ENCODE peak calls at places on chromosomes 13 and 19, in nine cellular contexts. F is tibial nerve, A is suprapubic skin, P is sigmoid colon, O is esophagus muscularis mucosa, U is HepG2, V is esophagus squamous epithelium, H is breast epithelium, Y is IMR-90. Q is an unnamed sample.
A peak's percentile ranks its signal among the peaks of the same experiment; 100 is the strongest.

GRCh38 chr13:48892311-48892710 is 83.4 kb upstream of the FNDC3A start:
- DNase-seq in H (no peak), Y (peak; percentile 92), P (no peak), F (no peak), O (no peak), U (peak; percentile 14), A (no peak), V (no peak), Q (no peak)

GRCh38 chr19:51016798-51017683 is 2.5 kb downstream of the KLK10 start:
- DNase-seq in H (peak; percentile 83), F (peak; percentile 9), V (no peak), Y (peak; percentile 16), U (peak; percentile 31), A (no peak), O (no peak), P (no peak), Q (peak; percentile 74)

GRCh38 chr13:114146173-114146572 is 13.8 kb upstream of the RASA3 start:
- DNase-seq in A (peak; percentile 20), H (no peak), F (no peak), P (peak; percentile 44), Y (no peak), U (no peak), O (no peak), V (no peak), Q (no peak)

GRCh38 chr13:78443839-78444238 is 159.5 kb downstream of the POU4F1 start:
- DNase-seq in U (no peak), H (no peak), Y (no peak), O (no peak), V (no peak), F (no peak), A (no peak), P (no peak), Q (no peak)

GRCh38 chr19:2624537-2625091 is 77.9 kb downstream of the GNG7 start:
- DNase-seq in P (peak; percentile 60), U (peak; percentile 48), O (no peak), F (no peak), A (no peak), Y (no peak), H (no peak), V (no peak), Q (no peak)

GRCh38 chr19:12260861-12261260 is 33.8 kb downstream of the ZNF44 start:
- DNase-seq in F (no peak), V (no peak), U (no peak), A (no peak), P (no peak), O (no peak), Y (no peak), H (no peak), Q (no peak)

GRCh38 chr13:85582890-85583289 is 216.3 kb downstream of the SLITRK6 start:
- DNase-seq in P (no peak), O (no peak), H (no peak), U (no peak), A (no peak), V (no peak), Y (peak; percentile 28), F (no peak), Q (no peak)

GRCh38 chr13:65063753-65064152 is 2166.4 kb downstream of the PCDH9 start:
- DNase-seq in H (no peak), Y (peak; percentile 72), P (no peak), U (no peak), V (no peak), A (no peak), F (no peak), O (no peak), Q (no peak)

GRCh38 chr19:42546831-42547500 is 18.7 kb upstream of the CEACAM1 start:
- DNase-seq in U (no peak), A (no peak), F (no peak), P (no peak), H (no peak), O (no peak), Y (no peak), V (no peak), Q (no peak)

GRCh38 chr13:55788548-55788947 is 1352.2 kb upstream of the PRR20A start:
- DNase-seq in F (no peak), O (no peak), U (no peak), Y (no peak), P (no peak), A (no peak), V (no peak), H (no peak), Q (no peak)

DNA sequence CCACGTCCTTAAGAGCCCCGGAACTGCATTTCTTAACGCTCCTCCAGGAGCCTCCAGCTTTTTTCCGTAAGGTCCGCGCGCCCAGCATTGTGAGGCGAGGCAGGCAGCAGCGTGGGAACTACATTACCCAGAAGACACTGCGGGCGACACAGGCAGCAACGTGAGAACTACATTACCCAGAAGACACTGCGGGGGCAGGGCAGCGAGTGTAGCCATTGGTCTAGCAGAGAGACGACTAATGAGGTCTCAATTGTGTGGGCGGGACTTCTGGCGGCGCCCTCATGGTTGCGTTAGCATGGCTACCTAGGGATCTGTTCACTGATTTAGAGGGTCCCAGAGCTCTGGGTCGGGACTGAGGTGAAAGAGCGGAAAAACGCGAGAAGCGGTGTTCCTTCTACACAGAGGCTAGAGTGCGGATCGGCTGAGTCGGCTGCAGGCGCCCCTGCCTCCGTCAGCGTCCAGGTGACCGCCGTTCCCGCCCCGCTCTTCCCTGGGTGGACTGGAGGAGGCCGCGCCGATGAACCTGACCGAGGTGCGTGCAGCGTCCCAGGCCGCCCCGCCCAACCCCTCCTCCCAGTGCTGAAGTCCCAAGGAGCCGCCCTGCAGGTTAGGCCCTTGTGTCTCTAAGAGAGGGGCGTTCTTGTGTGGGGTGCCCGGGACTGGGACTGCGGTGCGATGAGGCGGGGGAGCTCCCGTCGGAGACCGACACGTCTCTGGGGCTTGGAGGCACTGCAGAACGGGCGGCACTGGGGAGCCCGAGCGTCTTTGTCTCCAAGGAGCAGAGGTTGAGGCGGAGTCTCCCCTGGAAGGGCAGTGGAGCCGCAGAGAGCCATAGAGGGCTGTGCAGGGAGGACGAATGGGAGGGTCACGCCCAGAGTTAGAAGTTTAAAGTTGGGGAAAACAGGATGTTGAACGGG is at the start of gene ZNF749:
- DNase-seq in Y (peak; percentile 97), A (peak; percentile 99), O (peak; percentile 100), U (peak; percentile 98), V (peak; percentile 97), F (peak; percentile 100), P (peak; percentile 99), H (peak; percentile 97), Q (peak; percentile 99)
- TF ChIP-seq POLR2A in Y (peak; percentile 57), A (no peak), O (no peak), U (peak; percentile 85), V (no peak), F (no peak), P (no peak), H (no peak), Q (no peak)

GRCh38 chr19:10295847-10296591 is 6.3 kb downstream of the ICAM5 start:
- DNase-seq in F (no peak), P (no peak), H (no peak), U (no peak), V (no peak), Y (no peak), A (no peak), O (no peak), Q (no peak)
- H3K27me3 ChIP-seq in F (peaks cover 3% of the 10 kb centered on the region), P (peaks cover 54% of the 10 kb centered on the region), H (peaks cover 17% of the 10 kb centered on the region), U (no peaks in the 10 kb centered on the region), V (peaks cover 18% of the 10 kb centered on the region), Y (no peaks in the 10 kb centered on the region), A (peaks cover 70% of the 10 kb centered on the region), O (peaks cover 12% of the 10 kb centered on the region), Q (peaks cover 40% of the 10 kb centered on the region)

GRCh38 chr19:10306327-10306726 is 3.3 kb downstream of the ZGLP1 start:
- DNase-seq in A (no peak), O (no peak), V (no peak), F (no peak), H (no peak), P (no peak), Y (no peak), U (no peak), Q (no peak)

GRCh38 chr19:10299545-10300458 is 9.8 kb downstream of the ZGLP1 start:
- DNase-seq in Y (no peak), P (no peak), V (no peak), U (no peak), O (no peak), H (no peak), F (no peak), A (no peak), Q (no peak)

GRCh38 chr19:10309423-10309822 is at the start of gene ZGLP1:
- DNase-seq in O (no peak), U (no peak), Y (no peak), H (no peak), F (no peak), P (no peak), A (no peak), V (no peak), Q (no peak)

GRCh38 chr19:10305139-10305806 is 4.3 kb downstream of the ZGLP1 start:
- DNase-seq in V (no peak), O (no peak), Y (peak; percentile 73), F (no peak), A (no peak), P (no peak), H (no peak), U (no peak), Q (no peak)
- H3K4me1 ChIP-seq in V (no peaks in the 10 kb centered on the region), O (no peaks in the 10 kb centered on the region), Y (peaks cover 9% of the 10 kb centered on the region), F (no peaks in the 10 kb centered on the region), A (no peaks in the 10 kb centered on the region), P (no peaks in the 10 kb centered on the region), H (no peaks in the 10 kb centered on the region), U (peaks cover 10% of the 10 kb centered on the region), Q (no peaks in the 10 kb centered on the region)

GRCh38 chr13:57644106-57644505 is 12.6 kb downstream of the PCDH17 start:
- DNase-seq in P (no peak), Y (no peak), H (no peak), F (no peak), A (no peak), V (no peak), O (no peak), U (no peak), Q (no peak)
- TF ChIP-seq POLR2A in P (no peak), Y (no peak), H (no peak), F (no peak), A (no peak), V (no peak), O (no peak), U (no peak), Q (no peak)

DNA sequence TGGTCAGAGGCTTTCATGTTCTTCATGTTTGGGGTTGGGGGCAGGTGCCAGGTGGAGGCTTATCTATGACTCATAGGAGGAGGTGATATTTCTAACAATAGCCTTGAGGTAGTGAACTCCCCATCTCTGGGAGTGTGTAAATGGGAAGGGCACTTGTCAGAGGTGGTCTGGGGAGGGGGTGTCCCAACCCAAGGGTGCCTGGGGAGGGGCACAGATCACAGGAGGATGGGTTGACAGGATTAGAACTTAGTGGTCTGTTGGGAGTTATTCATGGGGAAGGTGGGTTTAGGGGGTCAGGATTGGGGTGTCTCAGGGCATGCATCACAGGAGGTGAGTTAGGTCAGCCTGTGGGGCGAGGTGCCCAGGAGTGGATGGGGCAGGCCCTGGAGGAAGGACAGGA is 1.6 kb downstream of the ACTL9 start:
- DNase-seq in V (no peak), H (no peak), U (no peak), O (no peak), Y (no peak), A (no peak), P (no peak), F (no peak), Q (no peak)
- H3K27me3 ChIP-seq in V (peaks cover 5% of the 10 kb centered on the region), H (no peaks in the 10 kb centered on the region), U (no peaks in the 10 kb centered on the region), O (no peaks in the 10 kb centered on the region), Y (no peaks in the 10 kb centered on the region), A (peaks cover 65% of the 10 kb centered on the region), P (no peaks in the 10 kb centered on the region), F (no peaks in the 10 kb centered on the region), Q (peaks cover 8% of the 10 kb centered on the region)

GRCh38 chr19:843180-843835 is 2.5 kb downstream of the PRTN3 start:
- DNase-seq in Y (no peak), U (no peak), P (no peak), V (no peak), H (no peak), A (no peak), O (no peak), F (no peak), Q (no peak)
- H3K4me1 ChIP-seq in Y (peaks cover 2% of the 10 kb centered on the region), U (peaks cover 31% of the 10 kb centered on the region), P (peaks cover 24% of the 10 kb centered on the region), V (peaks cover 16% of the 10 kb centered on the region), H (peaks cover 8% of the 10 kb centered on the region), A (peaks cover 23% of the 10 kb centered on the region), O (peaks cover 13% of the 10 kb centered on the region), F (peaks cover 22% of the 10 kb centered on the region), Q (no peaks in the 10 kb centered on the region)

GRCh38 chr19:38846097-38846496 is 3.7 kb downstream of the HNRNPL start:
- DNase-seq in H (no peak), P (no peak), V (no peak), A (no peak), U (no peak), Y (no peak), F (no peak), O (no peak), Q (no peak)
- TF ChIP-seq POLR2A in H (no peak), P (no peak), V (no peak), A (no peak), U (no peak), Y (no peak), F (no peak), O (no peak), Q (no peak)